ENCODE peak calls at places on chromosomes 5 and 9, in four cellular contexts. Y, Z, G and C are unnamed samples.

GRCh38 chr5:181241393-181241975 is 2.2 kb downstream of the RACK1 start:
- DNase-seq in Y (no peak), Z (no peak), G (peak), C (peak)

GRCh38 chr9:124217839-124218437 is 39.8 kb upstream of the NEK6 start:
- DNase-seq in Y (no peak), Z (no peak), G (peak), C (no peak)

GRCh38 chr9:22079873-22080341 is 70.8 kb upstream of the CDKN2B start:
- DNase-seq in Y (no peak), Z (no peak), G (no peak), C (peak)

GRCh38 chr9:70229026-70229425 is 29.8 kb upstream of the SMC5 start:
- DNase-seq in Y (peak), Z (no peak), G (no peak), C (no peak)

GRCh38 chr5:52043543-52043942 is 660.3 kb downstream of the ISL1 start:
- DNase-seq in Y (no peak), Z (no peak), G (no peak), C (no peak)

GRCh38 chr9:111843971-111844370 is 49.2 kb upstream of the SHOC1 start:
- DNase-seq in Y (no peak), Z (no peak), G (no peak), C (peak)

GRCh38 chr5:128237504-128237903 is 153.9 kb downstream of the SLC12A2 start:
- DNase-seq in Y (no peak), Z (no peak), G (no peak), C (no peak)

GRCh38 chr9:22175972-22176545 is 167.0 kb upstream of the CDKN2B start:
- DNase-seq in Y (no peak), Z (no peak), G (no peak), C (no peak)

GRCh38 chr9:131395027-131395744 is 1.3 kb downstream of the PRRC2B start:
- DNase-seq in Y (peak), Z (no peak), G (no peak), C (no peak)

GRCh38 chr9:86946712-86947145 is 577 bp downstream of the GAS1 start:
- DNase-seq in Y (peak), Z (peak), G (no peak), C (no peak)

GRCh38 chr9:90966475-90967150 is 165.0 kb downstream of the SYK start:
- DNase-seq in Y (peak), Z (no peak), G (no peak), C (no peak)

GRCh38 chr5:107669543-107670027 is 1.2 kb downstream of the EFNA5 start:
- DNase-seq in Y (peak), Z (peak), G (no peak), C (no peak)

GRCh38 chr9:112011051-112011620 is 114.5 kb downstream of the UGCG start:
- DNase-seq in Y (no peak), Z (no peak), G (no peak), C (no peak)

GRCh38 chr5:66818935-66819328 is 222.7 kb downstream of the MAST4 start:
- DNase-seq in Y (no peak), Z (no peak), G (no peak), C (no peak)

GRCh38 chr5:36496471-36496870 is 109.9 kb upstream of the SLC1A3 start:
- DNase-seq in Y (no peak), Z (no peak), G (no peak), C (no peak)

GRCh38 chr5:3335301-3335700 is 260.3 kb upstream of the IRX1 start:
- DNase-seq in Y (no peak), Z (no peak), G (no peak), C (no peak)

GRCh38 chr9:35186524-35186923 is 24.7 kb downstream of the UNC13B start:
- DNase-seq in Y (no peak), Z (no peak), G (no peak), C (no peak)

GRCh38 chr9:22214497-22215031 is 205.5 kb upstream of the CDKN2B start:
- DNase-seq in Y (no peak), Z (no peak), G (no peak), C (no peak)

GRCh38 chr9:124254261-124254682 is 3.5 kb upstream of the NEK6 start:
- DNase-seq in Y (no peak), Z (no peak), G (peak), C (no peak)

GRCh38 chr5:64742821-64743220 is 25.7 kb downstream of the SREK1IP1 start:
- DNase-seq in Y (no peak), Z (no peak), G (no peak), C (no peak)

GRCh38 chr5:59206132-59206581 is 623.3 kb downstream of the RAB3C start:
- DNase-seq in Y (no peak), Z (no peak), G (no peak), C (peak)

GRCh38 chr9:134061019-134061687 is 6.7 kb downstream of the BRD3 start:
- DNase-seq in Y (no peak), Z (no peak), G (no peak), C (no peak)

GRCh38 chr9:87878930-87879603 is 3.6 kb upstream of the SPATA31E1 start:
- DNase-seq in Y (no peak), Z (no peak), G (no peak), C (no peak)

GRCh38 chr9:126514037-126514821 is 99.5 kb upstream of the LMX1B start:
- DNase-seq in Y (peak), Z (peak), G (peak), C (no peak)

GRCh38 chr5:68369436-68370125 is 154.0 kb downstream of the PIK3R1 start:
- DNase-seq in Y (no peak), Z (no peak), G (no peak), C (no peak)

GRCh38 chr9:127279717-127280285 is 15.2 kb downstream of the GARNL3 start:
- DNase-seq in Y (no peak), Z (no peak), G (no peak), C (no peak)

GRCh38 chr5:129097498-129098296 is 3.1 kb downstream of the ISOC1 start:
- DNase-seq in Y (no peak), Z (peak), G (no peak), C (no peak)

GRCh38 chr5:38835887-38836286 is 9.9 kb upstream of the OSMR start:
- DNase-seq in Y (no peak), Z (no peak), G (no peak), C (no peak)

GRCh38 chr5:135740475-135740874 is 94.0 kb upstream of the SLC25A48 start:
- DNase-seq in Y (no peak), Z (no peak), G (no peak), C (no peak)

GRCh38 chr5:3584724-3585531 is 10.7 kb upstream of the IRX1 start:
- DNase-seq in Y (no peak), Z (no peak), G (no peak), C (no peak)

GRCh38 chr5:1983919-1984695 is 101.4 kb upstream of the IRX4 start:
- DNase-seq in Y (no peak), Z (no peak), G (no peak), C (no peak)

GRCh38 chr9:3672399-3672798 is 146.6 kb upstream of the RFX3 start:
- DNase-seq in Y (no peak), Z (no peak), G (no peak), C (no peak)
- H3K27ac ChIP-seq in Y (no peak), Z (no peak), G (no peak), C (no peak)

DNA sequence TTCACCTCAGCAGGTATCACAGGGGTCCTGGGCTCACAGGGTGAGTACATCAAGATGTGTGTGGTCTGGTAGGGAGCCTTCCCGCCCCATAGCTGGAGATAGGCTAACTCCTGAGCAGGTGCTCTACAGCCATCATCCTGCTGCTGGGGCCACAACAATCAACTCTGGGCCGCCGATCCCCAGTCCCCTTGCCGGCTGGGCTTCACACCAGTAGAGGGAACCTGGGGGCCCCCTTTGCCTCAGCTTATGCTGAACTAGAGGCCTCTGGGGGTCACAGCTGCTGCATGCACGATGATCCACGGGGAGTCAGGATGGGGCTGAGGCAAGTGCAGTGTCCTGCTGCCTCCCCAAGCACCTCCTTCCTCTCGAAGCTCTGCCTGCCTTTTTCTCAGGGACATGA is 46.5 kb downstream of the IRF1 start:
- DNase-seq in Y (no peak), Z (no peak), G (no peak), C (no peak)
- H3K27ac ChIP-seq in Y (no peak), Z (no peak), G (no peak), C (no peak)

GRCh38 chr9:122261469-122261881 is 3.2 kb downstream of the RBM18 start:
- DNase-seq in Y (peak), Z (peak), G (peak), C (peak)
- H3K27ac ChIP-seq in Y (no peak), Z (no peak), G (peak), C (no peak)

DNA sequence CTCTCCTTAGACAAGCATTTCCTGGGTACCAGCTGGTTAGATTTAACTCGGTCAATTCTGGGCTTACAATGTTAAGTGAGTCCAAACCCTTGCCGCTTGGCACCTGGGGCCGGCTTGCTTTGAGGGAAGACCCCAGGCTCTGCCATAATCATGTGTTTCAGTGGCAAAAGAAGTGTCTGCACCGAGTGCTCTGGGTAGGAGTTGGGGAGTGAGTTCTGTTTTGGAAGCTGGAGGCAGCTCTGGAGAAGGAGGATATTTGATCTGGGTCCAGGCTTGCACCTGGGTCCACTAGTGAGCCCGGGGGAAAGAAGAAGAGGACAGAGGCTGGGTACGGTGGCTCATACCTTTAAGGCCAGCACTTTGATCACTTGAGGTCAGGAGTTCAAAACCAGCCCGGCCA is 8.4 kb upstream of the OLFM1 start:
- DNase-seq in Y (no peak), Z (no peak), G (no peak), C (no peak)
- H3K27ac ChIP-seq in Y (no peak), Z (no peak), G (no peak), C (no peak)

DNA sequence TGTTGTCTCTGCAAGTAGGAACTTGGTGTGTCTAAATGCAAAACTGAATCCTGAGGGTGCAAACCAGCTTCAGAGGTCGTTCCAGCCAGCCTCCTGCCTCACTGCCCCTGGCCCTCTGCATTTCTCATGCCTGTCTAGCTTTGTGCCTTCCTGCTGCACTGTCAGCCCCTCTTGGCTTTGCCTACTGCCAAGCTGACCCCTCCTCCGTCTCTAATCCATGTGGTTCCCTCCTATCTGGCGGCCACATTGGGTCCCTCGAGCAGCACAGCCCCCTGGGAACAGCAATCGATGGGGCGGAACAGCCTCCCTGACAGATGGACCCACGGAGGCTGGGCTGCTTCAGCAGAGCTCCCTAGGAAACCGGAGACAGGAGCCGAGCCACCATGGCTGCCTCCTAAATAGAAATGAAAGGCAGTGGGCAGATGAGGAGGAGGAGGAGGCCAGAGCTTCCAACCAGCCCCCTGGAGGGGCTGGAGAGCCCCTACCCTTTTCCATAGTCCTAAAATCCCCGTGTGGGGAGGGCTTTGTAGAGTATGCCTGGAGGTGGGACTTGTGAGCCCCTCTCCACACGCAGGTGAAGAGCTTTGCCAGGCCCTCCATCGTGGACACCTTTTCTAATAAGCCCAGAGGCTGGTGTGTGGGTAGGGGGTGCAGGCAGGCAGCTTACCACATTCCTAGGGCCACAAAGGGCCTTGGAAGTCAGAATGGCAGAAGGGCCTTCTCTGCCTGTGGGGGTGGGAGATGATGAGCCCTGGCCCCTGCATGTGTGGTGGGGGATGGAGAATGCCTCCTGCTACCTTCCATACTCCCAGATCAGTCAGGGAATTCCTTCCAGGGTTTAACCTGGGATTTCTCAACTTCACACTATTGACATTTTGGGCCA is 9.2 kb upstream of the CXXC5 start:
- DNase-seq in Y (no peak), Z (no peak), G (peak), C (no peak)
- H3K27ac ChIP-seq in Y (peak), Z (peak), G (peak), C (peak)